ENCODE peak calls at places on chromosomes 5 and 9, in ten cellular contexts. One of them, this sample, is unnamed.

GRCh38 chr9:135169709-135170226 is 82.3 kb downstream of the OLFM1 start:
- DNase-seq in heart left ventricle: no peak
- DNase-seq in breast epithelium: no peak
- DNase-seq in GM06990: no peak
- DNase-seq in cardiac muscle cell: no peak
- DNase-seq in OCI-LY7: no peak
- DNase-seq in pancreas: no peak
- DNase-seq in GM20000: no peak
- DNase-seq in cardiac fibroblast: no peak
- DNase-seq in foreskin fibroblast: no peak
- DNase-seq in this sample: no peak

GRCh38 chr9:108186996-108187395 is 668.8 kb downstream of the ACTL7B start:
- DNase-seq in breast epithelium: no peak
- DNase-seq in GM20000: no peak
- DNase-seq in GM06990: no peak
- DNase-seq in foreskin fibroblast: peak
- DNase-seq in heart left ventricle: peak
- DNase-seq in OCI-LY7: no peak
- DNase-seq in pancreas: no peak
- DNase-seq in cardiac fibroblast: peak
- DNase-seq in cardiac muscle cell: no peak
- DNase-seq in this sample: no peak

GRCh38 chr9:14652729-14653377 is 40.4 kb downstream of the ZDHHC21 start:
- DNase-seq in cardiac muscle cell: peak
- DNase-seq in OCI-LY7: peak
- DNase-seq in foreskin fibroblast: peak
- DNase-seq in breast epithelium: no peak
- DNase-seq in GM20000: no peak
- DNase-seq in heart left ventricle: no peak
- DNase-seq in pancreas: no peak
- DNase-seq in cardiac fibroblast: peak
- DNase-seq in GM06990: no peak
- DNase-seq in this sample: peak

GRCh38 chr9:116549061-116549664 is 137.9 kb upstream of the TRIM32 start:
- DNase-seq in heart left ventricle: peak
- DNase-seq in GM06990: no peak
- DNase-seq in pancreas: peak
- DNase-seq in GM20000: no peak
- DNase-seq in OCI-LY7: no peak
- DNase-seq in breast epithelium: no peak
- DNase-seq in cardiac fibroblast: peak
- DNase-seq in foreskin fibroblast: peak
- DNase-seq in cardiac muscle cell: no peak
- DNase-seq in this sample: peak

GRCh38 chr9:4828776-4829175 is 36.0 kb downstream of the RCL1 start:
- DNase-seq in heart left ventricle: no peak
- DNase-seq in GM20000: no peak
- DNase-seq in breast epithelium: no peak
- DNase-seq in GM06990: no peak
- DNase-seq in cardiac fibroblast: peak
- DNase-seq in OCI-LY7: no peak
- DNase-seq in cardiac muscle cell: no peak
- DNase-seq in pancreas: no peak
- DNase-seq in foreskin fibroblast: peak
- DNase-seq in this sample: peak

GRCh38 chr5:132471006-132471907 is 19.3 kb downstream of the IRF1 start:
- DNase-seq in OCI-LY7: no peak
- DNase-seq in pancreas: no peak
- DNase-seq in GM20000: no peak
- DNase-seq in cardiac muscle cell: no peak
- DNase-seq in GM06990: no peak
- DNase-seq in foreskin fibroblast: no peak
- DNase-seq in breast epithelium: peak
- DNase-seq in cardiac fibroblast: no peak
- DNase-seq in heart left ventricle: no peak
- DNase-seq in this sample: no peak

GRCh38 chr5:43313854-43314457 is 744 bp upstream of the HMGCS1 start:
- DNase-seq in GM06990: no peak
- DNase-seq in OCI-LY7: no peak
- DNase-seq in pancreas: no peak
- DNase-seq in cardiac muscle cell: peak
- DNase-seq in heart left ventricle: no peak
- DNase-seq in GM20000: no peak
- DNase-seq in cardiac fibroblast: peak
- DNase-seq in foreskin fibroblast: no peak
- DNase-seq in breast epithelium: no peak
- DNase-seq in this sample: peak

GRCh38 chr5:81359108-81359507 is 34.8 kb downstream of the ACOT12 start:
- DNase-seq in foreskin fibroblast: no peak
- DNase-seq in heart left ventricle: no peak
- DNase-seq in OCI-LY7: no peak
- DNase-seq in pancreas: no peak
- DNase-seq in breast epithelium: no peak
- DNase-seq in cardiac muscle cell: no peak
- DNase-seq in GM06990: no peak
- DNase-seq in cardiac fibroblast: no peak
- DNase-seq in GM20000: no peak
- DNase-seq in this sample: no peak

GRCh38 chr9:114307323-114308250 is 15.3 kb upstream of the ORM1 start:
- DNase-seq in OCI-LY7: no peak
- DNase-seq in heart left ventricle: no peak
- DNase-seq in GM20000: no peak
- DNase-seq in foreskin fibroblast: peak
- DNase-seq in GM06990: no peak
- DNase-seq in cardiac muscle cell: no peak
- DNase-seq in breast epithelium: peak
- DNase-seq in cardiac fibroblast: peak
- DNase-seq in pancreas: peak
- DNase-seq in this sample: no peak

GRCh38 chr9:130661461-130662098 is 2.8 kb upstream of the PRDM12 start:
- DNase-seq in GM06990: no peak
- DNase-seq in cardiac muscle cell: no peak
- DNase-seq in cardiac fibroblast: no peak
- DNase-seq in GM20000: no peak
- DNase-seq in heart left ventricle: no peak
- DNase-seq in OCI-LY7: no peak
- DNase-seq in breast epithelium: no peak
- DNase-seq in foreskin fibroblast: peak
- DNase-seq in pancreas: no peak
- DNase-seq in this sample: no peak

GRCh38 chr9:34084562-34084961 is 35.9 kb upstream of the UBAP2 start:
- DNase-seq in heart left ventricle: peak
- DNase-seq in cardiac muscle cell: no peak
- DNase-seq in OCI-LY7: no peak
- DNase-seq in cardiac fibroblast: peak
- DNase-seq in breast epithelium: no peak
- DNase-seq in GM20000: no peak
- DNase-seq in pancreas: no peak
- DNase-seq in foreskin fibroblast: peak
- DNase-seq in GM06990: no peak
- DNase-seq in this sample: no peak

GRCh38 chr9:4923580-4924544 is 61.2 kb upstream of the JAK2 start:
- DNase-seq in pancreas: no peak
- DNase-seq in GM06990: no peak
- DNase-seq in cardiac fibroblast: peak
- DNase-seq in foreskin fibroblast: peak
- DNase-seq in heart left ventricle: no peak
- DNase-seq in breast epithelium: no peak
- DNase-seq in OCI-LY7: peak
- DNase-seq in cardiac muscle cell: no peak
- DNase-seq in GM20000: peak
- DNase-seq in this sample: peak

GRCh38 chr5:91632871-91633270 is 249.8 kb upstream of the ARRDC3 start:
- DNase-seq in GM06990: no peak
- DNase-seq in pancreas: no peak
- DNase-seq in cardiac muscle cell: no peak
- DNase-seq in cardiac fibroblast: no peak
- DNase-seq in heart left ventricle: no peak
- DNase-seq in GM20000: no peak
- DNase-seq in OCI-LY7: no peak
- DNase-seq in foreskin fibroblast: no peak
- DNase-seq in breast epithelium: no peak
- DNase-seq in this sample: no peak

GRCh38 chr5:175842947-175843793 is 28.2 kb upstream of the CPLX2 start:
- DNase-seq in breast epithelium: no peak
- DNase-seq in GM20000: no peak
- DNase-seq in foreskin fibroblast: peak
- DNase-seq in GM06990: no peak
- DNase-seq in heart left ventricle: no peak
- DNase-seq in pancreas: no peak
- DNase-seq in cardiac fibroblast: peak
- DNase-seq in OCI-LY7: no peak
- DNase-seq in cardiac muscle cell: no peak
- DNase-seq in this sample: peak

GRCh38 chr5:172741206-172741582 is 29.8 kb downstream of the DUSP1 start:
- DNase-seq in GM06990: no peak
- DNase-seq in OCI-LY7: no peak
- DNase-seq in cardiac fibroblast: no peak
- DNase-seq in breast epithelium: no peak
- DNase-seq in heart left ventricle: no peak
- DNase-seq in GM20000: no peak
- DNase-seq in pancreas: no peak
- DNase-seq in cardiac muscle cell: no peak
- DNase-seq in foreskin fibroblast: no peak
- DNase-seq in this sample: no peak
- TF ChIP-seq CTCF in GM06990: no peak
- TF ChIP-seq CTCF in OCI-LY7: no peak
- TF ChIP-seq CTCF in cardiac fibroblast: no peak
- TF ChIP-seq CTCF in breast epithelium: no peak
- TF ChIP-seq CTCF in heart left ventricle: no peak
- TF ChIP-seq CTCF in GM20000: no peak
- TF ChIP-seq CTCF in pancreas: no peak
- TF ChIP-seq CTCF in cardiac muscle cell: no peak
- TF ChIP-seq CTCF in foreskin fibroblast: no peak
- TF ChIP-seq CTCF in this sample: no peak

GRCh38 chr5:1212881-1213280 is 11.5 kb downstream of the SLC6A19 start:
- DNase-seq in OCI-LY7: no peak
- DNase-seq in GM06990: no peak
- DNase-seq in breast epithelium: no peak
- DNase-seq in foreskin fibroblast: no peak
- DNase-seq in pancreas: peak
- DNase-seq in GM20000: no peak
- DNase-seq in cardiac muscle cell: no peak
- DNase-seq in heart left ventricle: no peak
- DNase-seq in cardiac fibroblast: no peak
- DNase-seq in this sample: no peak

GRCh38 chr5:1213508-1214162 is 11.5 kb upstream of the SLC6A18 start:
- DNase-seq in GM20000: no peak
- DNase-seq in cardiac muscle cell: no peak
- DNase-seq in GM06990: no peak
- DNase-seq in pancreas: peak
- DNase-seq in OCI-LY7: no peak
- DNase-seq in cardiac fibroblast: no peak
- DNase-seq in heart left ventricle: no peak
- DNase-seq in foreskin fibroblast: no peak
- DNase-seq in breast epithelium: no peak
- DNase-seq in this sample: no peak

GRCh38 chr5:1214936-1215220 is 10.3 kb upstream of the SLC6A18 start:
- DNase-seq in breast epithelium: no peak
- DNase-seq in GM06990: no peak
- DNase-seq in cardiac fibroblast: no peak
- DNase-seq in heart left ventricle: no peak
- DNase-seq in OCI-LY7: no peak
- DNase-seq in pancreas: no peak
- DNase-seq in GM20000: no peak
- DNase-seq in foreskin fibroblast: no peak
- DNase-seq in cardiac muscle cell: no peak
- DNase-seq in this sample: no peak

GRCh38 chr5:1215320-1216096 is 9.7 kb upstream of the SLC6A18 start:
- DNase-seq in cardiac fibroblast: no peak
- DNase-seq in GM06990: no peak
- DNase-seq in cardiac muscle cell: no peak
- DNase-seq in breast epithelium: no peak
- DNase-seq in pancreas: no peak
- DNase-seq in foreskin fibroblast: no peak
- DNase-seq in heart left ventricle: no peak
- DNase-seq in GM20000: no peak
- DNase-seq in OCI-LY7: no peak
- DNase-seq in this sample: no peak

DNA sequence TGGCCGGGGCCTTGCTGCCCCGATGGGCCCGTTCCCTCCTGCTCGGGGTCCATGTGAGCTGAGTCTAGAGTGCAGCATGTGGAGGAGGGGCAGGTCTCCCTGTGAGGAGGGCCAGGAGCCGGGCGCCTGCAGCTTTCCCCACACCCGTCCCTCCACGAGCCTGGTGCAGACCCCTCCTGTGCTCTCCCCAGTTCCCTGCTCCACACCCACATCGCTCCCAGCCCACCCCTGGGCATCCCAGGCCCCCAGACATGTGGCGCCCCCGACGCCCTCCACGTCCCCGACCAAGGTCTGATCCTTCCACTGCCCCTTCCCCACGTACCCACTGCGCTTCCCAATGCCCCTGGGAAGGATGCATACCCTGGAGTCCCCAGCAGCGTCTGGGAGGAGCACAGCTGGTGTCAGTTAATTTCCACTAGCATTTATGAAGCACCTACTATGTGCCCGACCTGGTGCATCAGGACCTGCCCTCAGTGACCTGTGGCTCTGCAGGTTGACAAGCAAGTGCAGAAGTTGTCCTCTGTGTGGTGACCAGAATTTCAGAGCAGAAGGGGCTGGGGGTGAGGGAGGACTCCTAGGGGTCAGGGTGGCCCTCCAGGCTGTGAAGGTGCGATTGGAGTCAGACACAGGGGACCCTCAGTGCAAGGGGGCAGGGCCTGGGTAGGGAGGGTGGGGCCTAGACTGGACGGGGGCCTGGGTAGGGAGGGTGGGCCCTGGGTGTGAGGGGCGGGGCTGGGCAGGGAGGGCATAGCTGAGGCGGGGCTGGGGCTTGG is 10.8 kb upstream of the SLC6A18 start:
- DNase-seq in GM20000: no peak
- DNase-seq in GM06990: no peak
- DNase-seq in heart left ventricle: no peak
- DNase-seq in cardiac fibroblast: no peak
- DNase-seq in OCI-LY7: no peak
- DNase-seq in breast epithelium: no peak
- DNase-seq in pancreas: peak
- DNase-seq in foreskin fibroblast: no peak
- DNase-seq in cardiac muscle cell: no peak
- DNase-seq in this sample: no peak
- TF ChIP-seq CTCF in GM20000: no peak
- TF ChIP-seq CTCF in GM06990: no peak
- TF ChIP-seq CTCF in heart left ventricle: no peak
- TF ChIP-seq CTCF in cardiac fibroblast: no peak
- TF ChIP-seq CTCF in OCI-LY7: no peak
- TF ChIP-seq CTCF in breast epithelium: no peak
- TF ChIP-seq CTCF in pancreas: no peak
- TF ChIP-seq CTCF in foreskin fibroblast: no peak
- TF ChIP-seq CTCF in cardiac muscle cell: no peak
- TF ChIP-seq CTCF in this sample: no peak

GRCh38 chr9:129077236-129077635 is 3.7 kb upstream of the DOLPP1 start:
- DNase-seq in pancreas: no peak
- DNase-seq in OCI-LY7: no peak
- DNase-seq in cardiac muscle cell: no peak
- DNase-seq in heart left ventricle: no peak
- DNase-seq in GM06990: no peak
- DNase-seq in foreskin fibroblast: no peak
- DNase-seq in cardiac fibroblast: no peak
- DNase-seq in GM20000: no peak
- DNase-seq in breast epithelium: no peak
- DNase-seq in this sample: no peak
- TF ChIP-seq CTCF in pancreas: no peak
- TF ChIP-seq CTCF in OCI-LY7: no peak
- TF ChIP-seq CTCF in cardiac muscle cell: no peak
- TF ChIP-seq CTCF in heart left ventricle: no peak
- TF ChIP-seq CTCF in GM06990: no peak
- TF ChIP-seq CTCF in foreskin fibroblast: no peak
- TF ChIP-seq CTCF in cardiac fibroblast: no peak
- TF ChIP-seq CTCF in GM20000: no peak
- TF ChIP-seq CTCF in breast epithelium: no peak
- TF ChIP-seq CTCF in this sample: no peak

GRCh38 chr5:54904425-54904824 is 81.0 kb downstream of the ESM1 start:
- DNase-seq in breast epithelium: no peak
- DNase-seq in cardiac fibroblast: peak
- DNase-seq in cardiac muscle cell: peak
- DNase-seq in GM20000: no peak
- DNase-seq in foreskin fibroblast: peak
- DNase-seq in OCI-LY7: no peak
- DNase-seq in pancreas: no peak
- DNase-seq in GM06990: no peak
- DNase-seq in heart left ventricle: no peak
- DNase-seq in this sample: peak
- TF ChIP-seq CTCF in breast epithelium: no peak
- TF ChIP-seq CTCF in cardiac fibroblast: peak
- TF ChIP-seq CTCF in cardiac muscle cell: peak
- TF ChIP-seq CTCF in GM20000: no peak
- TF ChIP-seq CTCF in foreskin fibroblast: peak
- TF ChIP-seq CTCF in OCI-LY7: peak
- TF ChIP-seq CTCF in pancreas: no peak
- TF ChIP-seq CTCF in GM06990: peak
- TF ChIP-seq CTCF in heart left ventricle: no peak
- TF ChIP-seq CTCF in this sample: peak